ENCODE peak calls at places on chromosomes 7 and 10, in four cellular contexts. C, X, L and F are unnamed samples.

GRCh38 chr10:114879541-114880158 is 58.1 kb downstream of the FHIP2A start:
- DNase-seq in X (no peak), L (peak), C (peak), F (peak)

GRCh38 chr7:52410032-52410431 is 625.4 kb upstream of the POM121L12 start:
- DNase-seq in C (no peak), L (no peak), X (no peak), F (no peak)

GRCh38 chr10:122298598-122299301 is 27.7 kb downstream of the BTBD16 start:
- DNase-seq in L (peak), C (peak), X (peak), F (peak)

GRCh38 chr10:24289235-24289634 is 80.3 kb downstream of the KIAA1217 start:
- DNase-seq in L (no peak), C (no peak), X (no peak), F (no peak)

GRCh38 chr7:22591271-22591670 is 91.3 kb upstream of the STEAP1B start:
- DNase-seq in L (no peak), X (no peak), C (no peak), F (no peak)

GRCh38 chr10:104767745-104768144 is 126.7 kb downstream of the SORCS3 start:
- DNase-seq in L (no peak), C (no peak), X (no peak), F (peak)

GRCh38 chr7:77982926-77983550 is 184.5 kb downstream of the PHTF2 start:
- DNase-seq in L (no peak), C (no peak), X (no peak), F (no peak)

GRCh38 chr7:17009007-17009719 is 127.4 kb upstream of the AGR3 start:
- DNase-seq in X (peak), C (no peak), L (no peak), F (peak)

GRCh38 chr10:60920479-60920878 is 23.5 kb downstream of the RHOBTB1 start:
- DNase-seq in L (no peak), C (no peak), X (no peak), F (no peak)

GRCh38 chr10:45308707-45309106 is 6.7 kb downstream of the OR13A1 start:
- DNase-seq in X (no peak), L (no peak), C (no peak), F (peak)

GRCh38 chr7:4849390-4849789 is 12.4 kb downstream of the PAPOLB start:
- DNase-seq in C (no peak), X (no peak), L (peak), F (peak)

GRCh38 chr10:47020491-47020890 is 109.3 kb downstream of the PTPN20 start:
- DNase-seq in C (no peak), X (no peak), L (no peak), F (no peak)

GRCh38 chr7:133662830-133663229 is 410.0 kb downstream of the EXOC4 start:
- DNase-seq in L (no peak), X (no peak), C (no peak), F (no peak)

GRCh38 chr10:3068968-3069737 is 1.8 kb downstream of the PFKP start:
- DNase-seq in X (no peak), C (no peak), L (peak), F (no peak)

GRCh38 chr7:636396-636795 is 90.1 kb upstream of the DNAAF5 start:
- DNase-seq in C (peak), L (peak), X (no peak), F (no peak)